ENCODE peak calls at places on chromosomes 3 and 15, in four cellular contexts. One of them, this sample, is unnamed.

GRCh38 chr3:50649451-50649931 is 25.2 kb upstream of the DOCK3 start:
- DNase-seq in gastrocnemius medialis: no peak
- DNase-seq in T47D: no peak
- DNase-seq in amygdala: peak
- DNase-seq in this sample: no peak

GRCh38 chr3:194352631-194353290 is 1.6 kb upstream of the CPN2 start:
- DNase-seq in gastrocnemius medialis: no peak
- DNase-seq in T47D: no peak
- DNase-seq in amygdala: no peak
- DNase-seq in this sample: no peak

GRCh38 chr3:140276698-140277097 is 341.7 kb downstream of the CLSTN2 start:
- DNase-seq in gastrocnemius medialis: no peak
- DNase-seq in T47D: no peak
- DNase-seq in amygdala: no peak
- DNase-seq in this sample: no peak

GRCh38 chr3:30578986-30579579 is 27.3 kb upstream of the TGFBR2 start:
- DNase-seq in gastrocnemius medialis: no peak
- DNase-seq in T47D: no peak
- DNase-seq in amygdala: no peak
- DNase-seq in this sample: no peak

GRCh38 chr15:69823223-69823907 is 274.4 kb downstream of the TLE3 start:
- DNase-seq in gastrocnemius medialis: no peak
- DNase-seq in T47D: no peak
- DNase-seq in amygdala: no peak
- DNase-seq in this sample: no peak

GRCh38 chr15:59309405-59309804 is 63.3 kb downstream of the MYO1E start:
- DNase-seq in gastrocnemius medialis: no peak
- DNase-seq in T47D: no peak
- DNase-seq in amygdala: no peak
- DNase-seq in this sample: no peak

GRCh38 chr3:58530354-58530865 is 6.6 kb downstream of the ACOX2 start:
- DNase-seq in gastrocnemius medialis: no peak
- DNase-seq in T47D: no peak
- DNase-seq in amygdala: no peak
- DNase-seq in this sample: no peak

GRCh38 chr3:99753268-99753975 is 64.2 kb upstream of the CMSS1 start:
- DNase-seq in gastrocnemius medialis: no peak
- DNase-seq in T47D: peak
- DNase-seq in amygdala: no peak
- DNase-seq in this sample: no peak

GRCh38 chr3:187243933-187244564 is 46.8 kb downstream of the RTP1 start:
- DNase-seq in gastrocnemius medialis: no peak
- DNase-seq in T47D: no peak
- DNase-seq in amygdala: no peak
- DNase-seq in this sample: no peak

GRCh38 chr3:83076041-83076440 is 1314.6 kb upstream of the GBE1 start:
- DNase-seq in gastrocnemius medialis: no peak
- DNase-seq in T47D: no peak
- DNase-seq in amygdala: no peak
- DNase-seq in this sample: no peak

GRCh38 chr3:47910777-47911440 is 105.3 kb downstream of the MAP4 start:
- DNase-seq in gastrocnemius medialis: peak
- DNase-seq in T47D: no peak
- DNase-seq in amygdala: no peak
- DNase-seq in this sample: no peak

GRCh38 chr3:12994357-12994606 is 78.9 kb downstream of the IQSEC1 start:
- DNase-seq in gastrocnemius medialis: no peak
- DNase-seq in T47D: peak
- DNase-seq in amygdala: no peak
- DNase-seq in this sample: peak

GRCh38 chr3:20546636-20547035 is 360.6 kb upstream of the SGO1 start:
- DNase-seq in gastrocnemius medialis: no peak
- DNase-seq in T47D: no peak
- DNase-seq in amygdala: no peak
- DNase-seq in this sample: no peak

GRCh38 chr15:52440414-52440813 is 88.3 kb downstream of the MYO5A start:
- DNase-seq in gastrocnemius medialis: peak
- DNase-seq in T47D: no peak
- DNase-seq in amygdala: no peak
- DNase-seq in this sample: peak

GRCh38 chr3:47374587-47374986 is 6.2 kb upstream of the PTPN23 start:
- DNase-seq in gastrocnemius medialis: no peak
- DNase-seq in T47D: no peak
- DNase-seq in amygdala: no peak
- DNase-seq in this sample: no peak

GRCh38 chr3:10380906-10381795 is 60.2 kb upstream of the SEC13 start:
- DNase-seq in gastrocnemius medialis: peak
- DNase-seq in T47D: no peak
- DNase-seq in amygdala: no peak
- DNase-seq in this sample: no peak

GRCh38 chr3:104561324-104561723 is 805.4 kb upstream of the ALCAM start:
- DNase-seq in gastrocnemius medialis: no peak
- DNase-seq in T47D: no peak
- DNase-seq in amygdala: no peak
- DNase-seq in this sample: no peak

GRCh38 chr3:189967254-189967865 is 153.3 kb downstream of the P3H2 start:
- DNase-seq in gastrocnemius medialis: no peak
- DNase-seq in T47D: no peak
- DNase-seq in amygdala: no peak
- DNase-seq in this sample: no peak

This sample was measured in psoas muscle.